ENCODE peak calls at places on chromosome 16, in five cellular contexts. One of them, this sample, is unnamed.

GRCh38 chr16:2752850-2753522 is 548 bp downstream of the SRRM2 start:
- DNase-seq in SK-N-SH: peak; percentile 94
- DNase-seq in effector memory CD4-positive, alpha-beta T cell: peak; percentile 44
- DNase-seq in body of pancreas: peak; percentile 88
- DNase-seq in tibial nerve: peak; percentile 63
- DNase-seq in this sample: peak; percentile 90

GRCh38 chr16:30760577-30761426 is 1.1 kb downstream of the CFAP119 start:
- DNase-seq in SK-N-SH: no peak
- DNase-seq in tibial nerve: no peak
- DNase-seq in body of pancreas: no peak
- DNase-seq in effector memory CD4-positive, alpha-beta T cell: no peak
- DNase-seq in this sample: no peak

GRCh38 chr16:88686062-88686438 is 257 bp downstream of the SNAI3 start:
- DNase-seq in effector memory CD4-positive, alpha-beta T cell: peak; percentile 29
- DNase-seq in tibial nerve: no peak
- DNase-seq in SK-N-SH: no peak
- DNase-seq in body of pancreas: peak; percentile 64
- DNase-seq in this sample: peak; percentile 82

GRCh38 chr16:48381201-48381600 is 4.0 kb downstream of the SIAH1 start:
- DNase-seq in SK-N-SH: no peak
- DNase-seq in body of pancreas: no peak
- DNase-seq in effector memory CD4-positive, alpha-beta T cell: no peak
- DNase-seq in tibial nerve: no peak
- DNase-seq in this sample: no peak

GRCh38 chr16:57012353-57012752 is 23.0 kb downstream of the NLRC5 start:
- DNase-seq in tibial nerve: no peak
- DNase-seq in SK-N-SH: no peak
- DNase-seq in effector memory CD4-positive, alpha-beta T cell: no peak
- DNase-seq in body of pancreas: no peak
- DNase-seq in this sample: peak; percentile 12

GRCh38 chr16:86671486-86672214 is 93.3 kb downstream of the FOXL1 start:
- DNase-seq in body of pancreas: no peak
- DNase-seq in effector memory CD4-positive, alpha-beta T cell: no peak
- DNase-seq in tibial nerve: no peak
- DNase-seq in SK-N-SH: no peak
- DNase-seq in this sample: no peak

GRCh38 chr16:3131755-3132377 is 3.0 kb upstream of the ZNF213 start:
- DNase-seq in tibial nerve: no peak
- DNase-seq in effector memory CD4-positive, alpha-beta T cell: no peak
- DNase-seq in body of pancreas: peak; percentile 36
- DNase-seq in SK-N-SH: peak; percentile 68
- DNase-seq in this sample: peak; percentile 71

GRCh38 chr16:57519796-57520360 is 16.5 kb downstream of the CCDC102A start:
- DNase-seq in SK-N-SH: peak; percentile 94
- DNase-seq in tibial nerve: peak; percentile 59
- DNase-seq in body of pancreas: peak; percentile 77
- DNase-seq in effector memory CD4-positive, alpha-beta T cell: peak; percentile 59
- DNase-seq in this sample: peak; percentile 92

GRCh38 chr16:86768999-86769398 is 190.7 kb downstream of the FOXL1 start:
- DNase-seq in body of pancreas: peak; percentile 30
- DNase-seq in SK-N-SH: no peak
- DNase-seq in tibial nerve: no peak
- DNase-seq in effector memory CD4-positive, alpha-beta T cell: no peak
- DNase-seq in this sample: no peak

GRCh38 chr16:24816688-24817087 is 29.1 kb upstream of the SLC5A11 start:
- DNase-seq in body of pancreas: no peak
- DNase-seq in SK-N-SH: no peak
- DNase-seq in effector memory CD4-positive, alpha-beta T cell: no peak
- DNase-seq in tibial nerve: no peak
- DNase-seq in this sample: no peak

GRCh38 chr16:31242197-31242596 is 17.6 kb upstream of the ITGAM start:
- DNase-seq in tibial nerve: no peak
- DNase-seq in body of pancreas: peak; percentile 13
- DNase-seq in SK-N-SH: no peak
- DNase-seq in effector memory CD4-positive, alpha-beta T cell: no peak
- DNase-seq in this sample: no peak

GRCh38 chr16:57128787-57129389 is 36.5 kb downstream of the CPNE2 start:
- DNase-seq in tibial nerve: no peak
- DNase-seq in body of pancreas: no peak
- DNase-seq in effector memory CD4-positive, alpha-beta T cell: no peak
- DNase-seq in SK-N-SH: no peak
- DNase-seq in this sample: no peak

GRCh38 chr16:57299009-57299718 is 14.7 kb upstream of the PLLP start:
- DNase-seq in effector memory CD4-positive, alpha-beta T cell: no peak
- DNase-seq in tibial nerve: no peak
- DNase-seq in SK-N-SH: peak; percentile 69
- DNase-seq in body of pancreas: no peak
- DNase-seq in this sample: peak; percentile 82

GRCh38 chr16:65283238-65283651 is 161.4 kb upstream of the CDH11 start:
- DNase-seq in tibial nerve: no peak
- DNase-seq in body of pancreas: no peak
- DNase-seq in effector memory CD4-positive, alpha-beta T cell: no peak
- DNase-seq in SK-N-SH: peak; percentile 71
- DNase-seq in this sample: peak; percentile 3

GRCh38 chr16:48176635-48177408 is 21.0 kb upstream of the ABCC12 start:
- DNase-seq in SK-N-SH: no peak
- DNase-seq in effector memory CD4-positive, alpha-beta T cell: no peak
- DNase-seq in tibial nerve: no peak
- DNase-seq in body of pancreas: no peak
- DNase-seq in this sample: no peak

GRCh38 chr16:27221576-27222498 is 18.5 kb downstream of the KDM8 start:
- DNase-seq in tibial nerve: no peak
- DNase-seq in effector memory CD4-positive, alpha-beta T cell: no peak
- DNase-seq in SK-N-SH: no peak
- DNase-seq in body of pancreas: peak; percentile 68
- DNase-seq in this sample: no peak

GRCh38 chr16:61182416-61182815 is 853.8 kb downstream of the CDH8 start:
- DNase-seq in tibial nerve: no peak
- DNase-seq in body of pancreas: no peak
- DNase-seq in SK-N-SH: no peak
- DNase-seq in effector memory CD4-positive, alpha-beta T cell: no peak
- DNase-seq in this sample: no peak

GRCh38 chr16:76801357-76801756 is 389.6 kb upstream of the MON1B start:
- DNase-seq in body of pancreas: no peak
- DNase-seq in SK-N-SH: no peak
- DNase-seq in tibial nerve: no peak
- DNase-seq in effector memory CD4-positive, alpha-beta T cell: no peak
- DNase-seq in this sample: no peak

GRCh38 chr16:10921536-10922327 is 20.5 kb downstream of the DEXI start:
- DNase-seq in effector memory CD4-positive, alpha-beta T cell: no peak
- DNase-seq in SK-N-SH: no peak
- DNase-seq in tibial nerve: no peak
- DNase-seq in body of pancreas: no peak
- DNase-seq in this sample: no peak

GRCh38 chr16:86569843-86570447 is 3.3 kb downstream of the FOXC2 start:
- DNase-seq in body of pancreas: no peak
- DNase-seq in effector memory CD4-positive, alpha-beta T cell: no peak
- DNase-seq in tibial nerve: no peak
- DNase-seq in SK-N-SH: no peak
- DNase-seq in this sample: no peak

GRCh38 chr16:4133897-4134372 is 17.7 kb upstream of the ADCY9 start:
- DNase-seq in effector memory CD4-positive, alpha-beta T cell: no peak
- DNase-seq in tibial nerve: no peak
- DNase-seq in SK-N-SH: no peak
- DNase-seq in body of pancreas: no peak
- DNase-seq in this sample: no peak

GRCh38 chr16:23323224-23324030 is 21.3 kb downstream of the SCNN1B start:
- DNase-seq in SK-N-SH: no peak
- DNase-seq in tibial nerve: no peak
- DNase-seq in effector memory CD4-positive, alpha-beta T cell: no peak
- DNase-seq in body of pancreas: no peak
- DNase-seq in this sample: no peak

GRCh38 chr16:54355251-54355650 is 68.7 kb upstream of the IRX3 start:
- DNase-seq in effector memory CD4-positive, alpha-beta T cell: no peak
- DNase-seq in tibial nerve: no peak
- DNase-seq in body of pancreas: no peak
- DNase-seq in SK-N-SH: no peak
- DNase-seq in this sample: no peak

GRCh38 chr16:73062640-73063283 is 14.8 kb upstream of the ZFHX3 start:
- DNase-seq in body of pancreas: no peak
- DNase-seq in tibial nerve: no peak
- DNase-seq in effector memory CD4-positive, alpha-beta T cell: no peak
- DNase-seq in SK-N-SH: peak; percentile 79
- DNase-seq in this sample: no peak

GRCh38 chr16:87368029-87368765 is 15.4 kb downstream of the FBXO31 start:
- DNase-seq in body of pancreas: peak; percentile 31
- DNase-seq in tibial nerve: no peak
- DNase-seq in SK-N-SH: no peak
- DNase-seq in effector memory CD4-positive, alpha-beta T cell: no peak
- DNase-seq in this sample: no peak

DNA sequence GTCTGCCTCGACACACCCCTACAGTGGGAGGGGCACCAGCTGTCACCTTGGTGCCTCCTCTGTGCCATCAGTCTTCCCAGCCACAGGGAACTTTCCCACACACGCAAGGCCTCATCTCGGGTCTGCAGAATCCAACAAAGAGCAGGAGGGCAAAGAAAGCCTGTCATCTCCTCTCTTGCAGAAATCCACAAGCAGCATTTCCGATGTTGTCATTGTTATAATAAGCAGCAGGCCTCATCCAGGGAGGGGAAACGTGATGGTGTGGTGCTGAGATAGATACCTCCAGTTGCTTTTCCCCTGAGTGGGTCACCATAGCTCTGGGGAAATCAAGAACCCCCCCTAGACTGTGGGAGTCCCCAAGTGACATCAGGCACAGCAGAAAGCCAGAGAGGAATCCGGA is 110.4 kb downstream of the CMIP start:
- DNase-seq in SK-N-SH: no peak
- DNase-seq in body of pancreas: no peak
- DNase-seq in tibial nerve: no peak
- DNase-seq in effector memory CD4-positive, alpha-beta T cell: no peak
- DNase-seq in this sample: no peak
- H3K4me1 ChIP-seq in SK-N-SH: peaks cover 43% of the 10 kb centered on the region
- H3K4me1 ChIP-seq in body of pancreas: peaks cover 51% of the 10 kb centered on the region
- H3K4me1 ChIP-seq in tibial nerve: peaks cover 19% of the 10 kb centered on the region
- H3K4me1 ChIP-seq in effector memory CD4-positive, alpha-beta T cell: no peaks in the 10 kb centered on the region
- H3K4me1 ChIP-seq in this sample: peaks cover 47% of the 10 kb centered on the region

GRCh38 chr16:66538910-66539309 is 11.0 kb downstream of the TK2 start:
- DNase-seq in SK-N-SH: no peak
- DNase-seq in tibial nerve: no peak
- DNase-seq in body of pancreas: no peak
- DNase-seq in effector memory CD4-positive, alpha-beta T cell: no peak
- DNase-seq in this sample: no peak
- H3K4me1 ChIP-seq in SK-N-SH: no peaks in the 10 kb centered on the region
- H3K4me1 ChIP-seq in tibial nerve: peaks cover 5% of the 10 kb centered on the region
- H3K4me1 ChIP-seq in body of pancreas: no peaks in the 10 kb centered on the region
- H3K4me1 ChIP-seq in effector memory CD4-positive, alpha-beta T cell: no peaks in the 10 kb centered on the region
- H3K4me1 ChIP-seq in this sample: peaks cover 5% of the 10 kb centered on the region

GRCh38 chr16:70592106-70592571 is 54.2 kb upstream of the IL34 start:
- DNase-seq in body of pancreas: no peak
- DNase-seq in effector memory CD4-positive, alpha-beta T cell: no peak
- DNase-seq in SK-N-SH: no peak
- DNase-seq in tibial nerve: no peak
- DNase-seq in this sample: no peak
- H3K4me1 ChIP-seq in body of pancreas: peaks cover 32% of the 10 kb centered on the region
- H3K4me1 ChIP-seq in effector memory CD4-positive, alpha-beta T cell: no peaks in the 10 kb centered on the region
- H3K4me1 ChIP-seq in SK-N-SH: no peaks in the 10 kb centered on the region
- H3K4me1 ChIP-seq in tibial nerve: peaks cover 80% of the 10 kb centered on the region
- H3K4me1 ChIP-seq in this sample: no peaks in the 10 kb centered on the region

GRCh38 chr16:74461826-74462225 is 40.5 kb upstream of the CLEC18B start:
- DNase-seq in SK-N-SH: no peak
- DNase-seq in body of pancreas: no peak
- DNase-seq in effector memory CD4-positive, alpha-beta T cell: no peak
- DNase-seq in tibial nerve: no peak
- DNase-seq in this sample: no peak

GRCh38 chr16:74460542-74460941 is 39.3 kb upstream of the CLEC18B start:
- DNase-seq in SK-N-SH: no peak
- DNase-seq in body of pancreas: no peak
- DNase-seq in effector memory CD4-positive, alpha-beta T cell: no peak
- DNase-seq in tibial nerve: no peak
- DNase-seq in this sample: no peak

GRCh38 chr16:74463888-74464287 is 42.6 kb upstream of the CLEC18B start:
- DNase-seq in SK-N-SH: no peak
- DNase-seq in body of pancreas: no peak
- DNase-seq in effector memory CD4-positive, alpha-beta T cell: no peak
- DNase-seq in tibial nerve: no peak
- DNase-seq in this sample: no peak

GRCh38 chr16:74465281-74465680 is 44.0 kb upstream of the CLEC18B start:
- DNase-seq in SK-N-SH: no peak
- DNase-seq in body of pancreas: no peak
- DNase-seq in effector memory CD4-positive, alpha-beta T cell: no peak
- DNase-seq in tibial nerve: no peak
- DNase-seq in this sample: no peak

DNA sequence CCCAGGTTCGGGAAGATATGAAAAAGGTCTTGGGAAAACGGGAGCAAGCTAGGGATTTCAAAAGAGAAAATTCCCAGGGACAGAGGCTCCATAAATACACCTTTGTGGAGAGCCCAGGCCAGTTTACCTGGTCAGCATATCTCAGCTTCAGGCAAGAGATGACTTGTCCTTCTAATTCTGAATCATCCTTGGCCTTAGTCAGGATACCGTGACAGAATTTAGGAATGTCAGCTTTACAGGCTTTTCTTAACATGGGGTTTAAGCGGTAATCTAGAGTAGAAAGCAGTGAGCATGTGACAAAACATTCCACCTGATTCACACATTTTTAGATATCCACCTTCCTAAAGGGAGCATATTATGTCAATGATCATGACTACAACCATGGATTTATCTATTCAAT is 41.1 kb upstream of the CLEC18B start:
- DNase-seq in effector memory CD4-positive, alpha-beta T cell: no peak
- DNase-seq in body of pancreas: no peak
- DNase-seq in tibial nerve: no peak
- DNase-seq in SK-N-SH: no peak
- DNase-seq in this sample: no peak
- H3K4me1 ChIP-seq in effector memory CD4-positive, alpha-beta T cell: no peaks in the 10 kb centered on the region
- H3K4me1 ChIP-seq in body of pancreas: peaks cover 37% of the 10 kb centered on the region
- H3K4me1 ChIP-seq in tibial nerve: no peaks in the 10 kb centered on the region
- H3K4me1 ChIP-seq in SK-N-SH: no peaks in the 10 kb centered on the region
- H3K4me1 ChIP-seq in this sample: no peaks in the 10 kb centered on the region

DNA sequence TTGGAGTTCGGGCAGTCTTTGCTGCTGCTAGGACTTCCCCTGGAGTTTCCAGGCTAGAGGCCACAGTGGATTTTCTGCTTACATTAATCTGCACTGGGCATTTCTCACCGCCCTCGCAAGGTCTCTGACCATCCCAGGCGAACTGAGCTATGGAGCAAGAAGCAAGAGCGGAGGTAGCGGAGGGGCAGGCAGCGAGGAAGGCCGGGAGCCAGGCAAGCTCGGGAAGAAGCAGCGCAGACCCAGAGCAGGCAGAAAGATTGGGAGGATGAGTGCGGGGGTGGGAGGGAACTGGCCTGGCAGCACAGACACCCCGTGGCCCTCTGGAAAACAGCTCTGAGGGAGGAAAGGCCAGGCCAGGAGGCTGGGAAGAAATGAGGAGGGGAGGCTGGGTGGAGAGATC is 3.8 kb downstream of the COTL1 start:
- DNase-seq in effector memory CD4-positive, alpha-beta T cell: no peak
- DNase-seq in body of pancreas: no peak
- DNase-seq in tibial nerve: no peak
- DNase-seq in SK-N-SH: no peak
- DNase-seq in this sample: no peak
- H3K4me1 ChIP-seq in effector memory CD4-positive, alpha-beta T cell: peaks cover 59% of the 10 kb centered on the region
- H3K4me1 ChIP-seq in body of pancreas: peaks cover 14% of the 10 kb centered on the region
- H3K4me1 ChIP-seq in tibial nerve: peaks cover 89% of the 10 kb centered on the region
- H3K4me1 ChIP-seq in SK-N-SH: peaks cover 26% of the 10 kb centered on the region
- H3K4me1 ChIP-seq in this sample: peaks cover 18% of the 10 kb centered on the region

This sample was measured in Caco-2.